ENCODE peak calls at places on chromosomes 12 and 14, in five cellular contexts. One of them, this sample, is unnamed.

GRCh38 chr14:102206901-102207300 is 67.2 kb downstream of the WDR20 start:
- DNase-seq in dorsolateral prefrontal cortex: no peak
- DNase-seq in MM.1S: no peak
- DNase-seq in heart right ventricle: no peak
- DNase-seq in kidney epithelial cell: no peak
- DNase-seq in this sample: no peak

GRCh38 chr12:107404981-107405380 is 280.6 kb upstream of the PWP1 start:
- DNase-seq in dorsolateral prefrontal cortex: no peak
- DNase-seq in MM.1S: peak; percentile 36
- DNase-seq in heart right ventricle: no peak
- DNase-seq in kidney epithelial cell: no peak
- DNase-seq in this sample: no peak

GRCh38 chr12:132710422-132711168 is at the start of gene PGAM5:
- DNase-seq in dorsolateral prefrontal cortex: peak; percentile 72
- DNase-seq in MM.1S: peak; percentile 77
- DNase-seq in heart right ventricle: peak; percentile 84
- DNase-seq in kidney epithelial cell: peak; percentile 60
- DNase-seq in this sample: no peak

GRCh38 chr12:51908876-51909592 is 1.7 kb downstream of the ACVRL1 start:
- DNase-seq in dorsolateral prefrontal cortex: no peak
- DNase-seq in MM.1S: no peak
- DNase-seq in heart right ventricle: no peak
- DNase-seq in kidney epithelial cell: no peak
- DNase-seq in this sample: no peak

GRCh38 chr12:81644503-81644902 is 114.6 kb downstream of the PPFIA2 start:
- DNase-seq in dorsolateral prefrontal cortex: no peak
- DNase-seq in MM.1S: peak; percentile 52
- DNase-seq in heart right ventricle: no peak
- DNase-seq in kidney epithelial cell: peak; percentile 19
- DNase-seq in this sample: peak; percentile 22

GRCh38 chr12:131034631-131035267 is 81.0 kb downstream of the ADGRD1 start:
- DNase-seq in dorsolateral prefrontal cortex: no peak
- DNase-seq in MM.1S: no peak
- DNase-seq in heart right ventricle: no peak
- DNase-seq in kidney epithelial cell: no peak
- DNase-seq in this sample: no peak

GRCh38 chr14:101906645-101907044 is 57.7 kb upstream of the DYNC1H1 start:
- DNase-seq in dorsolateral prefrontal cortex: no peak
- DNase-seq in MM.1S: no peak
- DNase-seq in heart right ventricle: no peak
- DNase-seq in kidney epithelial cell: no peak
- DNase-seq in this sample: no peak

GRCh38 chr12:19234991-19235876 is 105.7 kb downstream of the PLEKHA5 start:
- DNase-seq in dorsolateral prefrontal cortex: no peak
- DNase-seq in MM.1S: no peak
- DNase-seq in heart right ventricle: no peak
- DNase-seq in kidney epithelial cell: no peak
- DNase-seq in this sample: peak; percentile 69

GRCh38 chr12:95480230-95480629 is 6.3 kb downstream of the METAP2 start:
- DNase-seq in dorsolateral prefrontal cortex: no peak
- DNase-seq in MM.1S: no peak
- DNase-seq in heart right ventricle: no peak
- DNase-seq in kidney epithelial cell: no peak
- DNase-seq in this sample: no peak

DNA sequence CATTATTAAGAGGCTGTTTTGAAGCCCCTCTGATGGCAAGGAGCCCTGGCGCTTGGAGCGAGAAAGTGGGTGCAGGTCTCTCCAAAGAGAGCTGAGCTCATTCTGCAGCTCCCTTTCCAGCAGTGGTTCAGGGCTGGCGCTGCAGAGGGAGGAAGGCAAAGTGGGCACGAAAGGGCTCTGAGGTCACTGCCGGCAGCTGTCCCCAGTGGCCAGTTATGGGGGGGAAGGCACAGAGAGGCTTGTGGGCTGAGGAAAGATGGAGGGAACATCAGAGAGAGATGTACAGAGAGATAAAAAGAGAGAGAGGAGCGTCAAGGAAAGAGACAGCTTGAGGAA is 75.2 kb upstream of the TBX5 start:
- DNase-seq in dorsolateral prefrontal cortex: no peak
- DNase-seq in MM.1S: no peak
- DNase-seq in heart right ventricle: no peak
- DNase-seq in kidney epithelial cell: no peak
- DNase-seq in this sample: no peak
- H3K4me3 ChIP-seq in dorsolateral prefrontal cortex: no peak overlapping the region
- H3K4me3 ChIP-seq in MM.1S: no peak overlapping the region
- H3K4me3 ChIP-seq in heart right ventricle: no peak overlapping the region
- H3K4me3 ChIP-seq in kidney epithelial cell: no peak overlapping the region
- H3K4me3 ChIP-seq in this sample: no peak overlapping the region

DNA sequence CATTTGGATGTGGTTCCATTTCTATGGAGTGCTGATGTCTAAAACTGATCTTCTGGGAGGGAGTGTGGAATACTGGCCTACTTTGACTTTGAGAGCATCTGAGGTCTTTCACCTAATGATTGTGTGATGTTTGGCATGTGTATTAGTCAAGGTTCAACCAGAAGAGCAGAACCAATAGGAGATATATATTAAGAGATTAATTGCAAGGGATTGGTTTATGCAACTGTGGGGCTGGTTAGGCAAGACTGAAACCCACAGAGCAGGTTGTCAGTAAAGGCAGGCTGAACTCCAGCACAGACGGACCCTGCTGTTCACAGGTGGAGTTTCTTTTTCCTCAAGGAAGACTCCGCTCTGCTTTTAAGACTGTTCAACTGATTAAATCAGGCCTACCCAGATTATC is 11.6 kb downstream of the BMAL2 start:
- DNase-seq in dorsolateral prefrontal cortex: no peak
- DNase-seq in MM.1S: no peak
- DNase-seq in heart right ventricle: no peak
- DNase-seq in kidney epithelial cell: no peak
- DNase-seq in this sample: no peak
- H3K4me3 ChIP-seq in dorsolateral prefrontal cortex: no peak overlapping the region
- H3K4me3 ChIP-seq in MM.1S: no peak overlapping the region
- H3K4me3 ChIP-seq in heart right ventricle: no peak overlapping the region
- H3K4me3 ChIP-seq in kidney epithelial cell: no peak overlapping the region
- H3K4me3 ChIP-seq in this sample: no peak overlapping the region

GRCh38 chr12:49518914-49519573 is 19.8 kb upstream of the KCNH3 start:
- DNase-seq in dorsolateral prefrontal cortex: no peak
- DNase-seq in MM.1S: no peak
- DNase-seq in heart right ventricle: no peak
- DNase-seq in kidney epithelial cell: no peak
- DNase-seq in this sample: peak; percentile 32

GRCh38 chr12:49519574-49519936 is 19.3 kb upstream of the KCNH3 start:
- DNase-seq in dorsolateral prefrontal cortex: no peak
- DNase-seq in MM.1S: no peak
- DNase-seq in heart right ventricle: no peak
- DNase-seq in kidney epithelial cell: no peak
- DNase-seq in this sample: no peak

GRCh38 chr12:49524660-49525324 is 14.0 kb upstream of the KCNH3 start:
- DNase-seq in dorsolateral prefrontal cortex: no peak
- DNase-seq in MM.1S: no peak
- DNase-seq in heart right ventricle: no peak
- DNase-seq in kidney epithelial cell: no peak
- DNase-seq in this sample: no peak

GRCh38 chr12:49525942-49526341 is 12.9 kb upstream of the KCNH3 start:
- DNase-seq in dorsolateral prefrontal cortex: no peak
- DNase-seq in MM.1S: no peak
- DNase-seq in heart right ventricle: no peak
- DNase-seq in kidney epithelial cell: no peak
- DNase-seq in this sample: no peak

DNA sequence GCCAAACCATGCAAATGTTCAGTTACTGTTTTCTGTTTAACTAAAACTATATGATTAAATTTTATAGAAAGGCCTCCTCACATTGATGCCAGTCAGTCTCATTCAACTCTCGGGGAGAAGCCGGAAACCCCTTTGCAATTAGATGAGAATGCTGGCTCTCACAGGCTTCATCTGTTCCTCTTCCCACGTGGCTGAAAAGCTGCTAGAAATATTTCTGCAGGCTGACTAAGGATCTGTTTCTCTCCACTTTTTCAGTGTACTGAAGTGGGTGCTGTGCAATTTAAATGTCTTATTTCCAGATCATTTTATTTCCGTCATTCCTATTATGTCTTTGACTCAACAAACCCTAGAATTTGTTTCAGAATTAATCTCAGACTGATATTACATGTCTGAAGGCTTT is 17.4 kb upstream of the KCNH3 start:
- DNase-seq in dorsolateral prefrontal cortex: no peak
- DNase-seq in MM.1S: no peak
- DNase-seq in heart right ventricle: no peak
- DNase-seq in kidney epithelial cell: no peak
- DNase-seq in this sample: no peak
- H3K4me3 ChIP-seq in dorsolateral prefrontal cortex: no peak overlapping the region
- H3K4me3 ChIP-seq in MM.1S: no peak overlapping the region
- H3K4me3 ChIP-seq in heart right ventricle: no peak overlapping the region
- H3K4me3 ChIP-seq in kidney epithelial cell: no peak overlapping the region
- H3K4me3 ChIP-seq in this sample: no peak overlapping the region

DNA sequence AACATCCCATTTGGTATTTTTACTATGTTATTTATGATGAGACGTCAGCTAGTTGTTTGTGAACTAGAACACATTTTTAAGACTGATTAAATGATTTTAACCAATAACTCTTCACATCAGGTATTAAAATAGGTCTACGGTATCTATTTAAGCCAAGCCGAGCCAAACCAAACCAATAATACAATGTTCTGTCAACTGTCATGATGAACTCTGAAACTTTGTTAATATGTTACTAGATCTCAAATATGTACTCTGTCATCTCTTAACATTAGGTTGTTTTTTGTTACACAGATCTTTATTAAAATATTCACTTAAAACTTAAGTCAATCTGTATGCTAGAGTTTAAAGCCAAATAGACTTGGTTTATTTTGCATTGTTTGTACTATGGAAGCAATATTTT is 1.0 kb downstream of the ART4 start:
- DNase-seq in dorsolateral prefrontal cortex: no peak
- DNase-seq in MM.1S: no peak
- DNase-seq in heart right ventricle: no peak
- DNase-seq in kidney epithelial cell: no peak
- DNase-seq in this sample: no peak
- H3K4me3 ChIP-seq in dorsolateral prefrontal cortex: no peak overlapping the region
- H3K4me3 ChIP-seq in MM.1S: no peak overlapping the region
- H3K4me3 ChIP-seq in heart right ventricle: no peak overlapping the region
- H3K4me3 ChIP-seq in kidney epithelial cell: no peak overlapping the region
- H3K4me3 ChIP-seq in this sample: no peak overlapping the region

DNA sequence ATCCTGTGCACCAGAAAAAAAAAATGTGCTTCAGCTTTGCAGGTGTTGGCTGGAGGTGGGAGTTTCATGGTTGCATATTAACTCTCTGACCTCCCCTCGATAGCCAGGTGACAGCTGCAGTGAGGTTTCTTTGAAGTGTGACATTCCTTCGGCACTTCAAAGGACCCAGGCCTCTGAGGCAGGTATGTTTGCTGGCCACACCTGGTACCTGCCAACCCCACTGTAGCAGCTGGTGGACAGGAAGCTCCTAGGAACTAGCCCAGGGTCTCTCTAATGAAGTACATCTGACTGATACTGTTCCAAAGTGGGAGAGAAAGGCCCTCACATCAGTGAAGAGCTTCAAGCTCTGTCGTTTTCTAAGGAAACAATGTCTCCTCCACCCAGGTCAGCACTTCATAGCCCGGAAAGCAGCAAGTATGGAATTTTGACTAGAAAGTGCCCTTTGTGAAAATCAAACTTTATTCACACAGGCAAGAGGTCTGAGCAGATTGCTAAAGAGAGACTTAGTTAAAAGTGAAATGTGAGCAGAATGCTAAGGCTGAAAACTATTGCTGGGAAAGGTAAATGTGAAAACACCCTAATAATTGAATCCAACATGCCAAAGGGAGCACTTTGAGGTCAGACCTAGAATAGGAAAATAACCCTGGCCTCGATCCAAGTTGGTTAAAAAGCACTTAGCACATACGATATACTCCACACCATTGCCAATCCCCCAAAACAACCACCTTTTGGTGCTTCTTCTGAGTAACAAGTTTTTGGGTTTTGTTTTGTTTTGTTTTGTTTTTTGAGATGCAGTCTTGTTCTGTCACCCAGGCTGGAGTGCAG is 71.3 kb downstream of the PHLDA1 start:
- DNase-seq in dorsolateral prefrontal cortex: no peak
- DNase-seq in MM.1S: peak; percentile 97
- DNase-seq in heart right ventricle: no peak
- DNase-seq in kidney epithelial cell: no peak
- DNase-seq in this sample: no peak
- H3K4me3 ChIP-seq in dorsolateral prefrontal cortex: no peak overlapping the region
- H3K4me3 ChIP-seq in MM.1S: peak overlapping the region; percentile 16
- H3K4me3 ChIP-seq in heart right ventricle: no peak overlapping the region
- H3K4me3 ChIP-seq in kidney epithelial cell: no peak overlapping the region
- H3K4me3 ChIP-seq in this sample: no peak overlapping the region

DNA sequence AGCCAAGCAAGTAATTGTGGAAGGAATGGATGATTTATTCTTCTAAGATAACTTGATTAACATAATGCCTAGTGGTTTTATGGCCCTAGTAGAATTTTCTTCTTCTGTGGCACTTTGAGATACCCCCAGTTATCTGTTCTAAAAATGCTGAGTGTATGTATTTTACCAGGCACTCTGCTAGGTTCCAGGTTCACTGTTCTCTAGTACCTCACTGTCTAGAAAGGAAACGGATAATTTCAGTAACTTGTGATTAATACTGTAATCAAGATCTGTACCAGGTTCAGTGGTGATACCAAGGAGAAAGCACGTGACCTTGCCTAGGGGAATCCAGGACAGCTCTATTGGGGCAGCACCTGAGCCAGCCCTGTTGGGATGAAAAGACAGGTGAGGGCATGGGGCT is 8.0 kb downstream of the ANO6 start:
- DNase-seq in dorsolateral prefrontal cortex: no peak
- DNase-seq in MM.1S: peak; percentile 35
- DNase-seq in heart right ventricle: no peak
- DNase-seq in kidney epithelial cell: no peak
- DNase-seq in this sample: no peak
- H3K4me3 ChIP-seq in dorsolateral prefrontal cortex: no peak overlapping the region
- H3K4me3 ChIP-seq in MM.1S: peak overlapping the region; percentile 40
- H3K4me3 ChIP-seq in heart right ventricle: no peak overlapping the region
- H3K4me3 ChIP-seq in kidney epithelial cell: no peak overlapping the region
- H3K4me3 ChIP-seq in this sample: no peak overlapping the region

DNA sequence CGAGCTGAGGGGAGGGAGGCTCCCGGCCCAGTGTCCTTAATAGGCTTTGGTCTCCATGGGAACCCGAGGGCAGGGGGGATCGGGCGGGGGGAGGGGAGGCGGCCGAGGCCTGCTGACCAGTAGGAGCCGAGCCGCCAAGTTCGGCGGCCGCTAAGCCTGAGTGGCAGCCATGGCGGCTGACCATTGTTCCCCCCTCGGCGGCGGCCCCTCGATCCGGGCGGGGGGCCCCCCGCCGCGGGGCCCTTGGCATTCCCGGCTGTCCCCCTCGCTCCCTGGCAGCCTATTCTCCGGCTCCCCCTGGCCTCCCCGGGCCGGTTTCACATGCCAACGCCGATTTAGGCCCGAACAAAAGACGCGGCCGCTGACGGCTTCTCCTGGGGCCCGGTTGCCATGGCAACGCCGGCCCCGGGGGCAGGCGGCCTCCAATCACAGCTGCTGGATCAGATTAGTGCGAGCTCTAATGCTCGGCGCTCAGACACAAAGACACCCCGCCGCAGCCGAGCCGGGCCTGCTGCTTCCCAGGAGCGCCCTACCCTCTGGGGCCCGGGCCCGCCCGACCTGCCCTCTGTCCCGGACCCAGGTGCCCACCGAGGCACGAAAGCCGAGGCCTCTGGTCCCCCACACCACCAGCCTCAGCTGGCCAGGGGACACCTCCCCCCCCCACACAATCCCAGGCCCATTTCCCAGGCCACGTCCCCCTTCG is 7.3 kb downstream of the MSI1 start:
- DNase-seq in dorsolateral prefrontal cortex: peak; percentile 73
- DNase-seq in MM.1S: no peak
- DNase-seq in heart right ventricle: peak; percentile 71
- DNase-seq in kidney epithelial cell: peak; percentile 12
- DNase-seq in this sample: peak; percentile 91
- H3K4me3 ChIP-seq in dorsolateral prefrontal cortex: peak overlapping the region; percentile 61
- H3K4me3 ChIP-seq in MM.1S: no peak overlapping the region
- H3K4me3 ChIP-seq in heart right ventricle: no peak overlapping the region
- H3K4me3 ChIP-seq in kidney epithelial cell: peak overlapping the region; percentile 16
- H3K4me3 ChIP-seq in this sample: peak overlapping the region; percentile 10